ENCODE peak calls at places on chromosome 7, in six cellular contexts. M, G, A, Q, U and S are unnamed samples.
A peak's percentile ranks its signal among the peaks of the same experiment; 100 is the strongest.

GRCh38 chr7:36439624-36440023 is 50.0 kb downstream of the ANLN start:
- DNase-seq in M (no peak), G (no peak), A (no peak), Q (no peak), U (no peak), S (no peak)

GRCh38 chr7:98733036-98733435 is 116.0 kb downstream of the NPTX2 start:
- DNase-seq in M (peak; percentile 47), G (no peak), A (peak; percentile 61), Q (peak; percentile 6), U (no peak), S (peak; percentile 83)

GRCh38 chr7:95687759-95688343 is 84.5 kb upstream of the DYNC1I1 start:
- DNase-seq in M (peak; percentile 58), G (no peak), A (no peak), Q (peak; percentile 26), U (no peak), S (no peak)

GRCh38 chr7:47531584-47532492 is 50.1 kb downstream of the TNS3 start:
- DNase-seq in M (no peak), G (no peak), A (no peak), Q (no peak), U (peak; percentile 16), S (no peak)

GRCh38 chr7:30252885-30253795 is 31.3 kb upstream of the ZNRF2 start:
- DNase-seq in M (peak; percentile 4), G (peak; percentile 77), A (no peak), Q (no peak), U (peak; percentile 53), S (no peak)

GRCh38 chr7:40604601-40605438 is 470.0 kb downstream of the SUGCT start:
- DNase-seq in M (peak; percentile 76), G (peak; percentile 70), A (peak; percentile 45), Q (peak; percentile 52), U (peak; percentile 22), S (peak; percentile 75)

GRCh38 chr7:2715341-2716231 is 27.6 kb downstream of the AMZ1 start:
- DNase-seq in M (no peak), G (no peak), A (peak; percentile 67), Q (peak; percentile 57), U (no peak), S (no peak)

GRCh38 chr7:665251-665650 is 61.2 kb upstream of the DNAAF5 start:
- DNase-seq in M (peak; percentile 37), G (no peak), A (no peak), Q (peak; percentile 51), U (no peak), S (peak; percentile 48)

GRCh38 chr7:81769891-81770818 is at the start of gene HGF:
- DNase-seq in M (peak; percentile 86), G (peak; percentile 47), A (no peak), Q (peak; percentile 87), U (peak; percentile 75), S (peak; percentile 49)

GRCh38 chr7:159092701-159093121 is 52.0 kb downstream of the VIPR2 start:
- DNase-seq in M (no peak), G (no peak), A (no peak), Q (no peak), U (peak; percentile 63), S (peak; percentile 17)

GRCh38 chr7:32616625-32617024 is 121.3 kb downstream of the AVL9 start:
- DNase-seq in M (peak; percentile 78), G (no peak), A (no peak), Q (peak; percentile 74), U (peak; percentile 54), S (no peak)

GRCh38 chr7:48183370-48183743 is 12.1 kb downstream of the ABCA13 start:
- DNase-seq in M (peak; percentile 54), G (no peak), A (no peak), Q (no peak), U (no peak), S (no peak)

GRCh38 chr7:155882596-155882995 is 70.3 kb upstream of the SHH start:
- DNase-seq in M (peak; percentile 64), G (no peak), A (no peak), Q (peak; percentile 80), U (no peak), S (no peak)

GRCh38 chr7:112882506-112882905 is 92.3 kb upstream of the TMEM168 start:
- DNase-seq in M (no peak), G (no peak), A (no peak), Q (no peak), U (no peak), S (no peak)

GRCh38 chr7:14510268-14510667 is 392.3 kb downstream of the DGKB start:
- DNase-seq in M (no peak), G (no peak), A (no peak), Q (no peak), U (no peak), S (no peak)

GRCh38 chr7:99267530-99268360 is 4.9 kb upstream of the MYH16 start:
- DNase-seq in M (peak; percentile 93), G (no peak), A (no peak), Q (peak; percentile 94), U (peak; percentile 28), S (no peak)

GRCh38 chr7:100568936-100569844 is 4.5 kb downstream of the SAP25 start:
- DNase-seq in M (peak; percentile 36), G (peak; percentile 76), A (peak; percentile 75), Q (no peak), U (peak; percentile 57), S (peak; percentile 95)

GRCh38 chr7:8114175-8114574 is 145.6 kb downstream of the GLCCI1 start:
- DNase-seq in M (no peak), G (no peak), A (peak; percentile 55), Q (no peak), U (no peak), S (no peak)

GRCh38 chr7:151404216-151405011 is 5.4 kb downstream of the WDR86 start:
- DNase-seq in M (peak; percentile 38), G (peak; percentile 81), A (no peak), Q (no peak), U (no peak), S (peak; percentile 25)

GRCh38 chr7:151400626-151401315 is 9.1 kb downstream of the WDR86 start:
- DNase-seq in M (no peak), G (peak; percentile 28), A (peak; percentile 70), Q (no peak), U (no peak), S (no peak)

GRCh38 chr7:151403764-151404163 is 6.1 kb downstream of the WDR86 start:
- DNase-seq in M (no peak), G (no peak), A (no peak), Q (no peak), U (no peak), S (no peak)

GRCh38 chr7:151399906-151400305 is 9.9 kb downstream of the WDR86 start:
- DNase-seq in M (no peak), G (peak; percentile 44), A (no peak), Q (no peak), U (no peak), S (no peak)

GRCh38 chr7:151402029-151402835 is 7.6 kb downstream of the WDR86 start:
- DNase-seq in M (no peak), G (no peak), A (no peak), Q (no peak), U (no peak), S (peak; percentile 20)
- TF ChIP-seq CTCF in M (no peak), G (no peak), A (no peak), Q (no peak), U (no peak), S (no peak)

DNA sequence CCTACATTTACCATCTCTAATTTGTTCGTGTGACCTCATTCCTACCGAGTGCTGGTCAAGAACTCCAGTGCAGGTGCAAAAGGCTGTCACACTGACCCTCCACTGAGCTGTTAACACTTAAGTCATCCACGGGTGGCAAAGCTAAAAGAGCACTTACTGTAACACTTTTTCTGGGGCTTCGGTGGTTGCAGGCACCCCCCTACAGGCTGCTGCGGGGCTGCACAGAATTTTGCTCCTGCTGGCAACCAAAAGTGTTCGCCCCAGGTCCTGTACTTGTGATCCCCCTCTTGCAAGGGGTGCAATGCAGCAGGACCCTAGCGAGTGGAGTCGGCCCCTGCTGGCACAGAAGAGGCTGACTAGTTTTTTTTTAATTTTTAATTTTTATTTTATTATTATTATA is 298.9 kb upstream of the CNTNAP2 start:
- DNase-seq in M (no peak), G (no peak), A (no peak), Q (no peak), U (no peak), S (no peak)
- TF ChIP-seq CTCF in M (no peak), G (no peak), A (no peak), Q (no peak), U (no peak), S (peak; percentile 35)

DNA sequence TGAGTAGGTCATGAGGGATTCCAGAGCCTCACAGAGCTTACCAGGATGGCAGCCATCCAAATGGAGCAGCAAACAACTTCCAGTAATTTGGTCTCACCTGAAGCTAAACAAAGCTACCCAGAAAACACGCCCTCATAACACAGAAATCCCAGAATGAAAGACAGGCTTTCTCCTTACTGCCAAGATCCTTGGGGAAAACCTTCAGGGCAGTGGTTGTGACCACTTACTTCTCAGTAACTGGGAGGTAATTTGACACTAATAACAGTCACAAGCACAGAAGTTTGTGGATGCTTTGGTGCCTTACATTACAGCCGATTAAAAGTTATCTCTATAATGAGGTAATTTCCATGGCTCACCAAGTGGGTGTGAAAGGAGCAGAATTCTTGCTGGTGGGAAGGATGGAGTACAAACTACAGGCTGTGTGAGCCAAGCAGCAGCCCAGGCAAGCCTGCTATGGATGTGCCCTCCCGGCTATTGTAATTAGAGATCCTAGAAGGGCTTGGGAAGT is 10.4 kb downstream of the WDR91 start:
- DNase-seq in M (no peak), G (no peak), A (no peak), Q (no peak), U (no peak), S (no peak)
- TF ChIP-seq CTCF in M (no peak), G (no peak), A (no peak), Q (no peak), U (no peak), S (no peak)

DNA sequence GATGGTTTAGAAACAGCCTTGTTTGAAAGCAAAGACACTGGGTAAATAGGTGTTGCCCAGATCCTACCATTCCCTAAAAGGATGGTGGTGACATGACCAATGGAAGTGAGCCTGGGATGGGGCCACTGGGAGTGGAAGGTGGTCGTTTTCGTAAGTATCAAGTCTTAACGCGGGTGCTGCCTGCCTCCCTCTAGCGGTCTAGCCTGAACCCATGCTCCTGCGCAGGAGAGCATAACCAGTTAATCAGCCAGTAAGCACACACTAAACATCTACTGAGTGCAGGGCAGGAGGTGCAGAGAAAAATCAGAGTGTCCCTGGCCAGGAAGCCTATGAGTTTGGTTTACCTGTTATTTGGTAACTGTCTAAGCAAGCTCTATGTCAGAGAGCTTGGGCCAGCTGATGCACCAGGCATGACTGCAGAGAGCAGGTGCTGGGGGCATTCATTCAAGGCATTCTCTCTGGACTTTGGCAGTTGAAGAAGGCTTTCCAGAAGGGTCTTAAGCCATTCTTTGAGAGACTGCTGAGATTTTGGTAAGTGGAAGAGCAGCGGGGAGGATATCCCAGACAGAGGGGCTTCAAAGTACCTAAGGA is 930 bp downstream of the GARIN1A start:
- DNase-seq in M (peak; percentile 36), G (no peak), A (peak; percentile 45), Q (peak; percentile 24), U (no peak), S (peak; percentile 80)
- TF ChIP-seq CTCF in M (peak; percentile 60), G (peak; percentile 29), A (peak; percentile 60), Q (peak; percentile 39), U (peak; percentile 22), S (peak; percentile 78)